ENCODE peak calls at places on chromosome 13, in six cellular contexts. I is IMR-90, M is neuronal stem cell, E is H1, Z is mesenchymal stem cell, K is H9. P is an unnamed sample.

GRCh38 chr13:33125821-33126570 is 109.8 kb downstream of the KL start:
- DNase-seq in K (peak; percentile 61), Z (peak; percentile 94), I (peak; percentile 97), E (no peak), M (peak; percentile 27), P (peak; percentile 91)

GRCh38 chr13:110648155-110648819 is 32.9 kb downstream of the NAXD start:
- DNase-seq in K (no peak), I (no peak), E (peak; percentile 39), M (no peak), Z (no peak), P (no peak)

GRCh38 chr13:71378992-71379905 is 487.8 kb downstream of the DACH1 start:
- DNase-seq in K (no peak), M (no peak), E (no peak), I (no peak), Z (peak; percentile 56), P (no peak)

GRCh38 chr13:113421673-113422270 is 31.5 kb downstream of the ADPRHL1 start:
- DNase-seq in Z (no peak), I (peak; percentile 24), E (no peak), K (no peak), M (no peak), P (no peak)

GRCh38 chr13:24454100-24454499 is 58.5 kb downstream of the PARP4 start:
- DNase-seq in E (no peak), I (no peak), K (no peak), Z (no peak), M (no peak), P (no peak)

GRCh38 chr13:44331912-44332840 is 41.4 kb upstream of the SERP2 start:
- DNase-seq in K (no peak), E (no peak), I (peak; percentile 84), M (no peak), Z (peak; percentile 85), P (no peak)

GRCh38 chr13:41389580-41389979 is 67.8 kb upstream of the RGCC start:
- DNase-seq in M (no peak), E (no peak), I (no peak), Z (no peak), K (no peak), P (no peak)

GRCh38 chr13:64817721-64818120 is 2412.4 kb downstream of the PCDH9 start:
- DNase-seq in K (no peak), I (peak; percentile 36), M (no peak), E (no peak), Z (peak; percentile 8), P (peak; percentile 38)

GRCh38 chr13:59568306-59568705 is 595.4 kb downstream of the DIAPH3 start:
- DNase-seq in I (no peak), M (no peak), Z (no peak), E (no peak), K (no peak), P (no peak)

GRCh38 chr13:99027260-99027659 is 49.4 kb upstream of the DOCK9 start:
- DNase-seq in M (no peak), E (no peak), Z (no peak), I (no peak), K (no peak), P (no peak)

GRCh38 chr13:25046985-25047660 is 48.8 kb upstream of the PABPC3 start:
- DNase-seq in M (peak; percentile 62), E (peak; percentile 80), I (peak; percentile 18), Z (peak; percentile 33), K (peak; percentile 78), P (no peak)

GRCh38 chr13:24709186-24709913 is 29.1 kb downstream of the ATP12A start:
- DNase-seq in I (no peak), M (no peak), K (no peak), E (no peak), Z (no peak), P (no peak)

GRCh38 chr13:39394811-39395685 is 207.9 kb downstream of the LHFPL6 start:
- DNase-seq in K (no peak), E (no peak), I (no peak), M (no peak), Z (no peak), P (peak; percentile 46)

GRCh38 chr13:112575680-112576079 is 12.3 kb downstream of the TUBGCP3 start:
- DNase-seq in K (peak; percentile 48), E (no peak), I (no peak), M (no peak), Z (no peak), P (no peak)

GRCh38 chr13:113017506-113018215 is 48.6 kb downstream of the MCF2L start:
- DNase-seq in I (no peak), Z (no peak), M (no peak), E (no peak), K (no peak), P (no peak)

GRCh38 chr13:80923907-80924306 is 583.0 kb upstream of the SPRY2 start:
- DNase-seq in E (no peak), K (no peak), I (no peak), Z (no peak), M (no peak), P (no peak)

GRCh38 chr13:26839682-26840081 is 79.1 kb upstream of the GPR12 start:
- DNase-seq in E (no peak), M (no peak), K (no peak), I (no peak), Z (no peak), P (no peak)

GRCh38 chr13:51251480-51251879 is 29.3 kb downstream of the FAM124A start:
- DNase-seq in M (no peak), E (no peak), Z (no peak), K (no peak), I (no peak), P (no peak)

GRCh38 chr13:112719016-112719415 is 29.2 kb downstream of the ATP11A start:
- DNase-seq in K (no peak), E (no peak), Z (no peak), M (no peak), I (peak; percentile 61), P (peak; percentile 99)

GRCh38 chr13:43319617-43320444 is 296.4 kb downstream of the DNAJC15 start:
- DNase-seq in K (no peak), E (no peak), M (no peak), I (no peak), Z (no peak), P (no peak)

GRCh38 chr13:36822786-36823185 is 3.8 kb downstream of the RFXAP start:
- DNase-seq in I (peak; percentile 15), Z (peak; percentile 36), K (no peak), M (no peak), E (no peak), P (no peak)

GRCh38 chr13:89375839-89376238 is 1704.7 kb downstream of the SLITRK5 start:
- DNase-seq in Z (peak; percentile 18), K (no peak), E (no peak), I (peak; percentile 63), M (no peak), P (no peak)

GRCh38 chr13:113454936-113455335 is 1.6 kb upstream of the ADPRHL1 start:
- DNase-seq in I (no peak), M (no peak), K (no peak), Z (no peak), E (no peak), P (no peak)

GRCh38 chr13:112976526-112976925 is 7.5 kb downstream of the MCF2L start:
- DNase-seq in K (no peak), Z (no peak), E (no peak), M (no peak), I (no peak), P (no peak)

GRCh38 chr13:110616103-110617101 is 1.1 kb downstream of the NAXD start:
- DNase-seq in K (no peak), M (peak; percentile 26), I (peak; percentile 72), Z (peak; percentile 76), E (peak; percentile 69), P (peak; percentile 51)

GRCh38 chr13:30019648-30020626 is 169.5 kb upstream of the UBL3 start:
- DNase-seq in I (no peak), K (no peak), Z (no peak), E (no peak), M (no peak), P (peak; percentile 17)

GRCh38 chr13:77535448-77535847 is at the start of gene SCEL:
- DNase-seq in K (no peak), Z (no peak), I (no peak), E (no peak), M (no peak), P (peak; percentile 61)

DNA sequence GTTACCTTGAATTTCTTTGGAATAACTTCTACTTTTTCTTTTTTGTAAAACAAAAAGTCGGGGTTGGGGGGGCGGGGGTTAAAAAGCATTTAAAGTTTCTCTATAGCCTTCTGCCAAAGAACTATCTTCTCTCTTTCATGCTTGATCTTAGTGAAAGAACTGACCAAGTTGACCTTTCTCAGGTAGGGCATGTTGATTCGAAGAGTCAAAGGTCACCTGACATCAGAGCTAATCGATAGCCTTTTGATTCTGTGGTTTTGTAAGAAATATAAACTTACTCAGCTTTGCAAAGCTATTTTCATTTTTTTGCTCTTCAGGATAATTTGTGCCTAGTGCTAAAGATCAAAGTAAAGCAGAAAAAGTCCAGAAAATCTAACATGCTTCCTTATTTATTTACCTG is 181.5 kb downstream of the IRS2 start:
- DNase-seq in K (no peak), E (no peak), Z (no peak), I (no peak), M (no peak), P (no peak)
- H4K91ac ChIP-seq in K (no peak overlapping the region), E (no peak overlapping the region), Z (no peak overlapping the region), I (no peak overlapping the region), M (no peak overlapping the region), P (no peak overlapping the region)

GRCh38 chr13:74135306-74136088 is 1.3 kb upstream of the KLF12 start:
- DNase-seq in E (peak; percentile 84), I (peak; percentile 75), M (peak; percentile 78), Z (peak; percentile 78), K (peak; percentile 76), P (peak; percentile 27)

GRCh38 chr13:74133657-74134201 is 475 bp downstream of the KLF12 start:
- DNase-seq in M (peak; percentile 79), K (peak; percentile 88), I (peak; percentile 95), E (peak; percentile 80), Z (peak; percentile 95), P (peak; percentile 10)

GRCh38 chr13:74134226-74134776 is at the start of gene KLF12:
- DNase-seq in K (peak; percentile 91), E (peak; percentile 83), Z (peak; percentile 95), I (peak; percentile 94), M (peak; percentile 82), P (peak; percentile 37)

GRCh38 chr13:74136089-74136658 is 2.0 kb upstream of the KLF12 start:
- DNase-seq in E (no peak), Z (peak; percentile 65), M (no peak), K (no peak), I (peak; percentile 62), P (no peak)

GRCh38 chr13:74134777-74135305 is 637 bp upstream of the KLF12 start:
- DNase-seq in E (peak; percentile 80), Z (no peak), K (no peak), I (no peak), M (no peak), P (no peak)
- H2BK120ac ChIP-seq in E (no peak overlapping the region), Z (peak overlapping the region; percentile 100), K (no peak overlapping the region), I (peak overlapping the region; percentile 70), M (peak overlapping the region; percentile 93), P (peak overlapping the region; percentile 95)

DNA sequence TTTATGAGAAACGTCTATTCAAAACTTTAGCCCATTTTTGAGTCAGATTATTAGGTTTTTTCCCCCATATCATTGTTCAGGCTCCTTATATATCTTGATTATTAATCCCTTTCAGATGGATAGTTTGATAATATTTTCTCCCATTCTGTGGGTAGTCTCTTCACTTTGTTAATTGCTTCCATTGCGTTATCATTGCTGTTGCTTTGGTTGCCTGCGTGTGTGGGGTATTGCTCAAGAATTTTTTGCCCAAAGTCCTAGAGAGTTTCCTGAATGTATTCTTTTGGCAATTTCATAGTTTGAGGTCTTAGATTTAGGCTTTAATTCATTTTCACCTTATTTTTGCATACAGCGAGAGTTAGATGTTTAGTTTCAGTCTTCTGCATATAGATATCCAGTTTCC is 25.8 kb upstream of the PRR20A start:
- DNase-seq in E (no peak), K (no peak), Z (no peak), I (no peak), M (no peak), P (no peak)
- H4K91ac ChIP-seq in E (no peak overlapping the region), K (no peak overlapping the region), Z (no peak overlapping the region), I (no peak overlapping the region), M (no peak overlapping the region), P (no peak overlapping the region)

GRCh38 chr13:79861731-79862130 is 380.8 kb downstream of the NDFIP2 start:
- DNase-seq in M (no peak), E (no peak), Z (no peak), K (no peak), I (no peak), P (no peak)
- H2BK120ac ChIP-seq in M (no peak overlapping the region), E (no peak overlapping the region), Z (no peak overlapping the region), K (no peak overlapping the region), I (no peak overlapping the region), P (no peak overlapping the region)

P was measured in trophoblast cell.